ENCODE peak calls at places on chromosomes 5 and 9, in six cellular contexts. One of them, this sample, is unnamed.

GRCh38 chr5:32290922-32291321 is 21.8 kb downstream of the MTMR12 start:
- DNase-seq in IMR-90: no peak
- DNase-seq in mesenchymal stem cell: no peak
- DNase-seq in H9: no peak
- DNase-seq in neuronal stem cell: no peak
- DNase-seq in H1: no peak
- DNase-seq in this sample: no peak

GRCh38 chr5:83720805-83721431 is at the start of gene HAPLN1:
- DNase-seq in IMR-90: no peak
- DNase-seq in mesenchymal stem cell: peak; percentile 65
- DNase-seq in H9: peak; percentile 57
- DNase-seq in neuronal stem cell: peak; percentile 27
- DNase-seq in H1: peak; percentile 64
- DNase-seq in this sample: peak; percentile 88

GRCh38 chr9:123473226-123473625 is 117.2 kb downstream of the CRB2 start:
- DNase-seq in IMR-90: no peak
- DNase-seq in mesenchymal stem cell: no peak
- DNase-seq in H9: no peak
- DNase-seq in neuronal stem cell: no peak
- DNase-seq in H1: no peak
- DNase-seq in this sample: no peak

GRCh38 chr9:126337690-126338426 is 11.2 kb downstream of the MVB12B start:
- DNase-seq in IMR-90: no peak
- DNase-seq in mesenchymal stem cell: no peak
- DNase-seq in H9: no peak
- DNase-seq in neuronal stem cell: no peak
- DNase-seq in H1: no peak
- DNase-seq in this sample: no peak

GRCh38 chr5:150137168-150137957 is 18.3 kb downstream of the PDGFRB start:
- DNase-seq in IMR-90: peak; percentile 70
- DNase-seq in mesenchymal stem cell: peak; percentile 43
- DNase-seq in H9: peak; percentile 77
- DNase-seq in neuronal stem cell: no peak
- DNase-seq in H1: no peak
- DNase-seq in this sample: peak; percentile 94

GRCh38 chr5:41371741-41372140 is 138.7 kb downstream of the PLCXD3 start:
- DNase-seq in IMR-90: peak; percentile 87
- DNase-seq in mesenchymal stem cell: no peak
- DNase-seq in H9: no peak
- DNase-seq in neuronal stem cell: no peak
- DNase-seq in H1: no peak
- DNase-seq in this sample: no peak

GRCh38 chr5:136522217-136522956 is 157.0 kb upstream of the TRPC7 start:
- DNase-seq in IMR-90: no peak
- DNase-seq in mesenchymal stem cell: no peak
- DNase-seq in H9: no peak
- DNase-seq in neuronal stem cell: no peak
- DNase-seq in H1: no peak
- DNase-seq in this sample: peak; percentile 44

GRCh38 chr5:112397690-112398089 is 21.4 kb downstream of the EPB41L4A start:
- DNase-seq in IMR-90: no peak
- DNase-seq in mesenchymal stem cell: no peak
- DNase-seq in H9: no peak
- DNase-seq in neuronal stem cell: no peak
- DNase-seq in H1: no peak
- DNase-seq in this sample: no peak

GRCh38 chr5:19880859-19881436 is 107.1 kb downstream of the CDH18 start:
- DNase-seq in IMR-90: no peak
- DNase-seq in mesenchymal stem cell: no peak
- DNase-seq in H9: no peak
- DNase-seq in neuronal stem cell: no peak
- DNase-seq in H1: no peak
- DNase-seq in this sample: peak; percentile 96

GRCh38 chr5:135129307-135129706 is 95.3 kb upstream of the PITX1 start:
- DNase-seq in IMR-90: no peak
- DNase-seq in mesenchymal stem cell: no peak
- DNase-seq in H9: no peak
- DNase-seq in neuronal stem cell: no peak
- DNase-seq in H1: no peak
- DNase-seq in this sample: no peak

GRCh38 chr5:79235222-79235577 is 731 bp upstream of the JMY start:
- DNase-seq in IMR-90: peak; percentile 40
- DNase-seq in mesenchymal stem cell: peak; percentile 61
- DNase-seq in H9: no peak
- DNase-seq in neuronal stem cell: no peak
- DNase-seq in H1: no peak
- DNase-seq in this sample: no peak

GRCh38 chr5:74360535-74361210 is 279.9 kb downstream of the ENC1 start:
- DNase-seq in IMR-90: no peak
- DNase-seq in mesenchymal stem cell: no peak
- DNase-seq in H9: no peak
- DNase-seq in neuronal stem cell: no peak
- DNase-seq in H1: no peak
- DNase-seq in this sample: no peak

GRCh38 chr5:72194846-72195245 is 87.6 kb downstream of the MAP1B start:
- DNase-seq in IMR-90: no peak
- DNase-seq in mesenchymal stem cell: no peak
- DNase-seq in H9: no peak
- DNase-seq in neuronal stem cell: no peak
- DNase-seq in H1: no peak
- DNase-seq in this sample: no peak

GRCh38 chr5:67577424-67577823 is 380.8 kb upstream of the CD180 start:
- DNase-seq in IMR-90: peak; percentile 38
- DNase-seq in mesenchymal stem cell: peak; percentile 65
- DNase-seq in H9: no peak
- DNase-seq in neuronal stem cell: no peak
- DNase-seq in H1: no peak
- DNase-seq in this sample: no peak

GRCh38 chr5:150801117-150801927 is 22.8 kb downstream of the SMIM3 start:
- DNase-seq in IMR-90: peak; percentile 77
- DNase-seq in mesenchymal stem cell: peak; percentile 84
- DNase-seq in H9: peak; percentile 74
- DNase-seq in neuronal stem cell: peak; percentile 53
- DNase-seq in H1: peak; percentile 75
- DNase-seq in this sample: peak; percentile 90

GRCh38 chr9:129669946-129670345 is 4.5 kb downstream of the PRRX2 start:
- DNase-seq in IMR-90: no peak
- DNase-seq in mesenchymal stem cell: no peak
- DNase-seq in H9: no peak
- DNase-seq in neuronal stem cell: no peak
- DNase-seq in H1: no peak
- DNase-seq in this sample: no peak

GRCh38 chr5:172414618-172415599 is 39.4 kb downstream of the SH3PXD2B start:
- DNase-seq in IMR-90: no peak
- DNase-seq in mesenchymal stem cell: no peak
- DNase-seq in H9: no peak
- DNase-seq in neuronal stem cell: no peak
- DNase-seq in H1: no peak
- DNase-seq in this sample: no peak

GRCh38 chr9:107638922-107639321 is 149.4 kb upstream of the KLF4 start:
- DNase-seq in IMR-90: peak; percentile 77
- DNase-seq in mesenchymal stem cell: peak; percentile 89
- DNase-seq in H9: no peak
- DNase-seq in neuronal stem cell: no peak
- DNase-seq in H1: no peak
- DNase-seq in this sample: no peak

GRCh38 chr5:10493884-10494283 is 52.2 kb downstream of the ROPN1L start:
- DNase-seq in IMR-90: no peak
- DNase-seq in mesenchymal stem cell: no peak
- DNase-seq in H9: no peak
- DNase-seq in neuronal stem cell: no peak
- DNase-seq in H1: no peak
- DNase-seq in this sample: no peak

GRCh38 chr9:134891016-134891589 is 10.5 kb downstream of the FCN2 start:
- DNase-seq in IMR-90: no peak
- DNase-seq in mesenchymal stem cell: no peak
- DNase-seq in H9: no peak
- DNase-seq in neuronal stem cell: no peak
- DNase-seq in H1: peak; percentile 28
- DNase-seq in this sample: no peak

GRCh38 chr5:132853323-132853722 is 12.9 kb downstream of the GDF9 start:
- DNase-seq in IMR-90: no peak
- DNase-seq in mesenchymal stem cell: no peak
- DNase-seq in H9: no peak
- DNase-seq in neuronal stem cell: no peak
- DNase-seq in H1: no peak
- DNase-seq in this sample: no peak

GRCh38 chr5:79795764-79796398 is 106.2 kb downstream of the CMYA5 start:
- DNase-seq in IMR-90: no peak
- DNase-seq in mesenchymal stem cell: peak; percentile 18
- DNase-seq in H9: no peak
- DNase-seq in neuronal stem cell: no peak
- DNase-seq in H1: no peak
- DNase-seq in this sample: no peak

GRCh38 chr5:100409538-100409937 is 125.6 kb upstream of the FAM174A start:
- DNase-seq in IMR-90: peak; percentile 20
- DNase-seq in mesenchymal stem cell: no peak
- DNase-seq in H9: no peak
- DNase-seq in neuronal stem cell: no peak
- DNase-seq in H1: no peak
- DNase-seq in this sample: no peak

GRCh38 chr9:70113403-70114022 is 69.9 kb downstream of the MAMDC2 start:
- DNase-seq in IMR-90: peak; percentile 72
- DNase-seq in mesenchymal stem cell: peak; percentile 71
- DNase-seq in H9: peak; percentile 70
- DNase-seq in neuronal stem cell: peak; percentile 29
- DNase-seq in H1: peak; percentile 65
- DNase-seq in this sample: peak; percentile 82

GRCh38 chr9:109411818-109412352 is 86.2 kb downstream of the PTPN3 start:
- DNase-seq in IMR-90: peak; percentile 50
- DNase-seq in mesenchymal stem cell: peak; percentile 15
- DNase-seq in H9: no peak
- DNase-seq in neuronal stem cell: no peak
- DNase-seq in H1: no peak
- DNase-seq in this sample: peak; percentile 60

GRCh38 chr5:94422819-94423218 is 195.6 kb downstream of the KIAA0825 start:
- DNase-seq in IMR-90: peak; percentile 35
- DNase-seq in mesenchymal stem cell: peak; percentile 28
- DNase-seq in H9: no peak
- DNase-seq in neuronal stem cell: no peak
- DNase-seq in H1: no peak
- DNase-seq in this sample: peak; percentile 46

GRCh38 chr9:83505282-83505681 is 32.9 kb downstream of the FRMD3 start:
- DNase-seq in IMR-90: no peak
- DNase-seq in mesenchymal stem cell: no peak
- DNase-seq in H9: no peak
- DNase-seq in neuronal stem cell: no peak
- DNase-seq in H1: no peak
- DNase-seq in this sample: no peak

GRCh38 chr9:123933401-123933800 is 3.5 kb upstream of the DENND1A start:
- DNase-seq in IMR-90: peak; percentile 79
- DNase-seq in mesenchymal stem cell: peak; percentile 84
- DNase-seq in H9: no peak
- DNase-seq in neuronal stem cell: no peak
- DNase-seq in H1: peak; percentile 24
- DNase-seq in this sample: no peak

GRCh38 chr9:112325127-112325526 is 8.3 kb downstream of the PTBP3 start:
- DNase-seq in IMR-90: no peak
- DNase-seq in mesenchymal stem cell: no peak
- DNase-seq in H9: peak; percentile 58
- DNase-seq in neuronal stem cell: no peak
- DNase-seq in H1: no peak
- DNase-seq in this sample: peak; percentile 76

GRCh38 chr9:86659413-86660046 is 287.8 kb downstream of the GAS1 start:
- DNase-seq in IMR-90: peak; percentile 19
- DNase-seq in mesenchymal stem cell: no peak
- DNase-seq in H9: no peak
- DNase-seq in neuronal stem cell: no peak
- DNase-seq in H1: no peak
- DNase-seq in this sample: no peak

GRCh38 chr5:79284852-79285251 is 48.9 kb downstream of the JMY start:
- DNase-seq in IMR-90: peak; percentile 72
- DNase-seq in mesenchymal stem cell: peak; percentile 8
- DNase-seq in H9: no peak
- DNase-seq in neuronal stem cell: no peak
- DNase-seq in H1: no peak
- DNase-seq in this sample: no peak

GRCh38 chr5:174446446-174446845 is 277.9 kb upstream of the MSX2 start:
- DNase-seq in IMR-90: no peak
- DNase-seq in mesenchymal stem cell: no peak
- DNase-seq in H9: no peak
- DNase-seq in neuronal stem cell: no peak
- DNase-seq in H1: no peak
- DNase-seq in this sample: peak; percentile 36

GRCh38 chr5:174444791-174445190 is 279.6 kb upstream of the MSX2 start:
- DNase-seq in IMR-90: no peak
- DNase-seq in mesenchymal stem cell: no peak
- DNase-seq in H9: no peak
- DNase-seq in neuronal stem cell: no peak
- DNase-seq in H1: no peak
- DNase-seq in this sample: no peak

GRCh38 chr5:174448041-174448440 is 276.3 kb upstream of the MSX2 start:
- DNase-seq in IMR-90: no peak
- DNase-seq in mesenchymal stem cell: no peak
- DNase-seq in H9: no peak
- DNase-seq in neuronal stem cell: no peak
- DNase-seq in H1: no peak
- DNase-seq in this sample: peak; percentile 83

GRCh38 chr5:174446988-174447387 is 277.4 kb upstream of the MSX2 start:
- DNase-seq in IMR-90: peak; percentile 7
- DNase-seq in mesenchymal stem cell: no peak
- DNase-seq in H9: no peak
- DNase-seq in neuronal stem cell: no peak
- DNase-seq in H1: no peak
- DNase-seq in this sample: no peak

GRCh38 chr5:174448662-174449061 is 275.7 kb upstream of the MSX2 start:
- DNase-seq in IMR-90: peak; percentile 43
- DNase-seq in mesenchymal stem cell: no peak
- DNase-seq in H9: no peak
- DNase-seq in neuronal stem cell: no peak
- DNase-seq in H1: no peak
- DNase-seq in this sample: peak; percentile 77
- H2BK15ac ChIP-seq in IMR-90: no peak overlapping the region
- H2BK15ac ChIP-seq in mesenchymal stem cell: no peak overlapping the region
- H2BK15ac ChIP-seq in H9: no peak overlapping the region
- H2BK15ac ChIP-seq in neuronal stem cell: no peak overlapping the region
- H2BK15ac ChIP-seq in H1: no peak overlapping the region
- H2BK15ac ChIP-seq in this sample: no peak overlapping the region

GRCh38 chr5:87754009-87754757 is 341.5 kb upstream of the CCNH start:
- DNase-seq in IMR-90: no peak
- DNase-seq in mesenchymal stem cell: no peak
- DNase-seq in H9: no peak
- DNase-seq in neuronal stem cell: peak; percentile 11
- DNase-seq in H1: no peak
- DNase-seq in this sample: no peak
- H2BK15ac ChIP-seq in IMR-90: no peak overlapping the region
- H2BK15ac ChIP-seq in mesenchymal stem cell: no peak overlapping the region
- H2BK15ac ChIP-seq in H9: no peak overlapping the region
- H2BK15ac ChIP-seq in neuronal stem cell: no peak overlapping the region
- H2BK15ac ChIP-seq in H1: no peak overlapping the region
- H2BK15ac ChIP-seq in this sample: no peak overlapping the region

GRCh38 chr5:65508978-65509377 is 27.3 kb upstream of the ADAMTS6 start:
- DNase-seq in IMR-90: peak; percentile 67
- DNase-seq in mesenchymal stem cell: peak; percentile 6
- DNase-seq in H9: no peak
- DNase-seq in neuronal stem cell: no peak
- DNase-seq in H1: no peak
- DNase-seq in this sample: no peak
- H2BK15ac ChIP-seq in IMR-90: no peak overlapping the region
- H2BK15ac ChIP-seq in mesenchymal stem cell: no peak overlapping the region
- H2BK15ac ChIP-seq in H9: no peak overlapping the region
- H2BK15ac ChIP-seq in neuronal stem cell: no peak overlapping the region
- H2BK15ac ChIP-seq in H1: no peak overlapping the region
- H2BK15ac ChIP-seq in this sample: no peak overlapping the region

GRCh38 chr5:152305525-152305924 is 99.6 kb downstream of the NMUR2 start:
- DNase-seq in IMR-90: no peak
- DNase-seq in mesenchymal stem cell: no peak
- DNase-seq in H9: no peak
- DNase-seq in neuronal stem cell: peak; percentile 67
- DNase-seq in H1: no peak
- DNase-seq in this sample: no peak
- H2BK15ac ChIP-seq in IMR-90: no peak overlapping the region
- H2BK15ac ChIP-seq in mesenchymal stem cell: no peak overlapping the region
- H2BK15ac ChIP-seq in H9: no peak overlapping the region
- H2BK15ac ChIP-seq in neuronal stem cell: no peak overlapping the region
- H2BK15ac ChIP-seq in H1: no peak overlapping the region
- H2BK15ac ChIP-seq in this sample: no peak overlapping the region

This sample was measured in mesendoderm.